ENCODE peak calls at places on chromosome 6, in four cellular contexts. One of them, this sample, is unnamed.

GRCh38 chr6:128336436-128337095 is 183.8 kb downstream of the PTPRK start:
- DNase-seq in HCT116: no peak
- DNase-seq in HepG2: no peak
- DNase-seq in WTC11: no peak
- DNase-seq in this sample: no peak

GRCh38 chr6:27948237-27948636 is 8.8 kb upstream of the OR2B6 start:
- DNase-seq in HepG2: no peak
- DNase-seq in HCT116: no peak
- DNase-seq in WTC11: no peak
- DNase-seq in this sample: no peak

GRCh38 chr6:122654016-122654415 is 43.8 kb downstream of the PKIB start:
- DNase-seq in HepG2: no peak
- DNase-seq in WTC11: no peak
- DNase-seq in HCT116: no peak
- DNase-seq in this sample: no peak

GRCh38 chr6:41689171-41690008 is 46.0 kb downstream of the TFEB start:
- DNase-seq in WTC11: peak; percentile 4
- DNase-seq in HepG2: no peak
- DNase-seq in HCT116: no peak
- DNase-seq in this sample: no peak

GRCh38 chr6:40148882-40149573 is 214.8 kb upstream of the MOCS1 start:
- DNase-seq in HCT116: no peak
- DNase-seq in WTC11: no peak
- DNase-seq in HepG2: no peak
- DNase-seq in this sample: no peak

GRCh38 chr6:135231469-135231844 is 50.3 kb downstream of the MYB start:
- DNase-seq in WTC11: no peak
- DNase-seq in HCT116: no peak
- DNase-seq in HepG2: no peak
- DNase-seq in this sample: no peak

GRCh38 chr6:45895569-45895968 is 120.1 kb downstream of the CLIC5 start:
- DNase-seq in WTC11: no peak
- DNase-seq in HCT116: no peak
- DNase-seq in HepG2: no peak
- DNase-seq in this sample: no peak

GRCh38 chr6:44652551-44652950 is 265.0 kb downstream of the CDC5L start:
- DNase-seq in WTC11: no peak
- DNase-seq in HCT116: no peak
- DNase-seq in HepG2: no peak
- DNase-seq in this sample: no peak

GRCh38 chr6:6941201-6941600 is 166.6 kb upstream of the RREB1 start:
- DNase-seq in HCT116: no peak
- DNase-seq in WTC11: no peak
- DNase-seq in HepG2: no peak
- DNase-seq in this sample: no peak

GRCh38 chr6:135185483-135185882 is 4.4 kb downstream of the MYB start:
- DNase-seq in HCT116: no peak
- DNase-seq in WTC11: no peak
- DNase-seq in HepG2: no peak
- DNase-seq in this sample: no peak

GRCh38 chr6:138909975-138910374 is 78.1 kb downstream of the REPS1 start:
- DNase-seq in WTC11: no peak
- DNase-seq in HepG2: no peak
- DNase-seq in HCT116: no peak
- DNase-seq in this sample: no peak

GRCh38 chr6:119226089-119226488 is 123.5 kb downstream of the MAN1A1 start:
- DNase-seq in HCT116: no peak
- DNase-seq in HepG2: no peak
- DNase-seq in WTC11: no peak
- DNase-seq in this sample: no peak

GRCh38 chr6:164104432-164104831 is 689.9 kb downstream of the QKI start:
- DNase-seq in HepG2: no peak
- DNase-seq in HCT116: no peak
- DNase-seq in WTC11: no peak
- DNase-seq in this sample: no peak

GRCh38 chr6:34839696-34840352 is 47.9 kb downstream of the BLTP3A start:
- DNase-seq in HepG2: no peak
- DNase-seq in WTC11: no peak
- DNase-seq in HCT116: no peak
- DNase-seq in this sample: no peak

GRCh38 chr6:151154418-151154817 is 85.3 kb upstream of the AKAP12 start:
- DNase-seq in HCT116: no peak
- DNase-seq in HepG2: peak; percentile 29
- DNase-seq in WTC11: no peak
- DNase-seq in this sample: no peak

GRCh38 chr6:156971153-156971882 is 194.1 kb downstream of the ARID1B start:
- DNase-seq in HepG2: no peak
- DNase-seq in HCT116: no peak
- DNase-seq in WTC11: no peak
- DNase-seq in this sample: no peak

GRCh38 chr6:39339111-39339510 is 16.6 kb upstream of the KCNK16 start:
- DNase-seq in HCT116: no peak
- DNase-seq in WTC11: no peak
- DNase-seq in HepG2: no peak
- DNase-seq in this sample: no peak

GRCh38 chr6:166760288-166760687 is 133.2 kb upstream of the RPS6KA2 start:
- DNase-seq in HepG2: no peak
- DNase-seq in HCT116: no peak
- DNase-seq in WTC11: no peak
- DNase-seq in this sample: no peak

GRCh38 chr6:155079985-155080452 is 84.9 kb downstream of the TIAM2 start:
- DNase-seq in HepG2: no peak
- DNase-seq in WTC11: no peak
- DNase-seq in HCT116: no peak
- DNase-seq in this sample: no peak

GRCh38 chr6:701215-701614 is 8.3 kb upstream of the EXOC2 start:
- DNase-seq in HepG2: no peak
- DNase-seq in WTC11: no peak
- DNase-seq in HCT116: no peak
- DNase-seq in this sample: no peak

GRCh38 chr6:71533939-71534379 is 245.3 kb downstream of the OGFRL1 start:
- DNase-seq in WTC11: no peak
- DNase-seq in HCT116: peak; percentile 3
- DNase-seq in HepG2: peak; percentile 2
- DNase-seq in this sample: no peak

GRCh38 chr6:32886674-32887383 is 32.8 kb downstream of the PSMB9 start:
- DNase-seq in HepG2: no peak
- DNase-seq in HCT116: no peak
- DNase-seq in WTC11: no peak
- DNase-seq in this sample: no peak

GRCh38 chr6:127481628-127482027 is 22.4 kb upstream of the KIAA0408 start:
- DNase-seq in HCT116: no peak
- DNase-seq in HepG2: no peak
- DNase-seq in WTC11: no peak
- DNase-seq in this sample: no peak

GRCh38 chr6:144602523-144603180 is 317.5 kb downstream of the UTRN start:
- DNase-seq in HepG2: no peak
- DNase-seq in HCT116: no peak
- DNase-seq in WTC11: no peak
- DNase-seq in this sample: no peak

GRCh38 chr6:157825243-157825904 is 2.3 kb downstream of the SNX9 start:
- DNase-seq in HepG2: peak; percentile 28
- DNase-seq in WTC11: no peak
- DNase-seq in HCT116: no peak
- DNase-seq in this sample: no peak

GRCh38 chr6:105803439-105803838 is 282.7 kb upstream of the PRDM1 start:
- DNase-seq in HCT116: no peak
- DNase-seq in WTC11: no peak
- DNase-seq in HepG2: no peak
- DNase-seq in this sample: no peak

GRCh38 chr6:56655996-56656395 is 13.3 kb upstream of the DST start:
- DNase-seq in WTC11: no peak
- DNase-seq in HepG2: peak; percentile 62
- DNase-seq in HCT116: no peak
- DNase-seq in this sample: no peak

GRCh38 chr6:150228067-150228733 is 85.4 kb downstream of the PPP1R14C start:
- DNase-seq in HepG2: no peak
- DNase-seq in HCT116: no peak
- DNase-seq in WTC11: no peak
- DNase-seq in this sample: no peak

GRCh38 chr6:101393291-101394251 is at the start of gene GRIK2:
- DNase-seq in HepG2: no peak
- DNase-seq in WTC11: peak; percentile 75
- DNase-seq in HCT116: no peak
- DNase-seq in this sample: peak; percentile 69

GRCh38 chr6:7914311-7914710 is 3.7 kb upstream of the TXNDC5 start:
- DNase-seq in HepG2: no peak
- DNase-seq in WTC11: no peak
- DNase-seq in HCT116: no peak
- DNase-seq in this sample: no peak

GRCh38 chr6:83183082-83183828 is 9.8 kb downstream of the PGM3 start:
- DNase-seq in HepG2: no peak
- DNase-seq in WTC11: no peak
- DNase-seq in HCT116: no peak
- DNase-seq in this sample: no peak

GRCh38 chr6:83188501-83188900 is 4.6 kb downstream of the PGM3 start:
- DNase-seq in HepG2: no peak
- DNase-seq in HCT116: no peak
- DNase-seq in WTC11: no peak
- DNase-seq in this sample: no peak

GRCh38 chr6:83180396-83180950 is 12.6 kb downstream of the PGM3 start:
- DNase-seq in HepG2: no peak
- DNase-seq in WTC11: no peak
- DNase-seq in HCT116: no peak
- DNase-seq in this sample: no peak

GRCh38 chr6:83182114-83182513 is 11.0 kb downstream of the PGM3 start:
- DNase-seq in HCT116: no peak
- DNase-seq in WTC11: no peak
- DNase-seq in HepG2: no peak
- DNase-seq in this sample: no peak

GRCh38 chr6:83185096-83185495 is 8.0 kb downstream of the PGM3 start:
- DNase-seq in WTC11: no peak
- DNase-seq in HepG2: no peak
- DNase-seq in HCT116: no peak
- DNase-seq in this sample: no peak
- TF ChIP-seq SP1 in WTC11: no peak
- TF ChIP-seq SP1 in HepG2: no peak
- TF ChIP-seq SP1 in HCT116: no peak
- TF ChIP-seq SP1 in this sample: no peak

DNA sequence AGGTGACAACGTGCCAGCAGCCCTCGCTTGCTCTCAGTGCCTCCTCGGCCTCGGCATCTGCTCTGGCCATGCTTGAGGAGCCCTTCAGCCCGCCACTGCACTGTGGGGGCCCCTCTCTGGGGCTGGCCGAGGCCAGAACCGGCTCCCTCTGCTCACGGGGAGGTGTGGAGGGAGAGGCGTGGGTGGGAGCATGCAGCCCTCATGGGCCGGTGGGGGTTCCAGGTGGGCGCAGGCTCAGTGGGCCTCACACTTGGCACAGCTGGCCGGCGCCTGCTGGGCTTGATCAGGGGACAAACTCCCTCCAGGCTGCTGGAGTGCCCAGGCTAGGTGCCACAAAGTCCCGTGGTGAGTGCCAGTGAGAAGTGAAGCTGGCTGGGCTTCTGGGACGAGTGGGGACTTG is 566.6 kb upstream of the ID4 start:
- DNase-seq in HepG2: no peak
- DNase-seq in HCT116: no peak
- DNase-seq in WTC11: no peak
- DNase-seq in this sample: no peak
- TF ChIP-seq SP1 in HepG2: no peak
- TF ChIP-seq SP1 in HCT116: no peak
- TF ChIP-seq SP1 in WTC11: no peak
- TF ChIP-seq SP1 in this sample: no peak

GRCh38 chr6:79589701-79590100 is 41.4 kb upstream of the SH3BGRL2 start:
- DNase-seq in HepG2: no peak
- DNase-seq in HCT116: no peak
- DNase-seq in WTC11: no peak
- DNase-seq in this sample: no peak
- TF ChIP-seq SP1 in HepG2: no peak
- TF ChIP-seq SP1 in HCT116: no peak
- TF ChIP-seq SP1 in WTC11: no peak
- TF ChIP-seq SP1 in this sample: no peak

DNA sequence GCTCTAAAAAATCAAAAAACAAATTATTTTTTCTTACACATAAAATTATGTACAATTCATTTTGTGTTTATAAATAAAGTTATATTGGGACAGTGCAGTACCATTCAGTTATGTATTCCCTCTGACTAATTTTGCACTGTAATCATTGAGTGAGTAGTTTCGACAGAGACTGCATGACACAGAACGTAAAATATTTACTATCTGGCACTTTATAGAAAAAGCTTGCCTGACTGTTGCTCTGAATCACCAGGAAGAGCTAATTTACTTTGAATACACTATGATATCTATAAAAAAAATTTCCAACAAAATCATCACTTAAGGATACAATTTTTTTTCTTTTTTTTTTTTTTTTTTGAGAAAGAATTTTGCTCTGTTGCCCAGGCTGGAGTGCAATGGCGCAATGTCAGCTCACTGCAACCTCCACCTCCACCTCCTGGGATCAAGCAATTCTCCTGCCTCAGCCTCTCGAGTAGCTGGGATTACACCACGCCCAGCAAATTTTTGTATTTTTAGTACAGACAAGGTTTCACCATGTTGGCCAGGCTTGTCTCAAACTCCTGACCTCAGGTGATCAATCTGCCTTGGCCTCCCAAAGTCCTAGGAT is 11.0 kb upstream of the KHDC1L start:
- DNase-seq in HepG2: no peak
- DNase-seq in HCT116: no peak
- DNase-seq in WTC11: no peak
- DNase-seq in this sample: no peak
- TF ChIP-seq SP1 in HepG2: no peak
- TF ChIP-seq SP1 in HCT116: no peak
- TF ChIP-seq SP1 in WTC11: no peak
- TF ChIP-seq SP1 in this sample: no peak

GRCh38 chr6:97668716-97669115 is 385.7 kb upstream of the MMS22L start:
- DNase-seq in WTC11: no peak
- DNase-seq in HCT116: no peak
- DNase-seq in HepG2: no peak
- DNase-seq in this sample: no peak

GRCh38 chr6:97666889-97667288 is 383.9 kb upstream of the MMS22L start:
- DNase-seq in WTC11: no peak
- DNase-seq in HepG2: no peak
- DNase-seq in HCT116: no peak
- DNase-seq in this sample: no peak

GRCh38 chr6:97665410-97665809 is 382.4 kb upstream of the MMS22L start:
- DNase-seq in HCT116: no peak
- DNase-seq in WTC11: peak; percentile 23
- DNase-seq in HepG2: no peak
- DNase-seq in this sample: no peak

GRCh38 chr6:97674802-97675201 is 391.8 kb upstream of the MMS22L start:
- DNase-seq in WTC11: no peak
- DNase-seq in HepG2: no peak
- DNase-seq in HCT116: no peak
- DNase-seq in this sample: no peak

DNA sequence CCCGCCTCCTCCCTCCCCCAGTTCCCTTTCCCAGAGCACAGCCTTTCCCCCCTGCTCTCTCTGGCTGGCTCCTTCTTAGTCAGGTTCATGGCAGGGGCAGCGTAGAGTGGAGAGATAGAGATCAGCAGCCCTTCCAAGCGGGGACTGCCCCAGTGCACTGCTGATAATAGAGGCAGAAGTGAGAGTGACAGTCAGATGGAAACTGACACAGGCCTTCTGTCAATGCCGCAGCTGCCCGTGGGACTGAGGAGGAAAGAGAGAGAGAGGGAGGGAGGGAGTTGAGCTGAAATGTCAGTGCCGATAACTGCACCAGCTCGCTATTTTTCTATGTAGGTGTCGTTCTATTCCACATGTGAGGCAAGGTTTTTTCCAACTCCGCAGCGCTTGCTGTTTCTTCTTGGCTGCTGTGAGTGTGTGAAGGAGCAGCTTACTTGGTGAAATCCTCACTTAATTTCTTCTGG is 386.2 kb upstream of the MMS22L start:
- DNase-seq in HCT116: no peak
- DNase-seq in WTC11: peak; percentile 19
- DNase-seq in HepG2: no peak
- DNase-seq in this sample: no peak
- TF ChIP-seq SP1 in HCT116: no peak
- TF ChIP-seq SP1 in WTC11: no peak
- TF ChIP-seq SP1 in HepG2: no peak
- TF ChIP-seq SP1 in this sample: no peak

This sample was measured in HEK293T.